ENCODE peak calls at places on chromosome 2, in ten cellular contexts. Z is stimulated activated CD4-positive, alpha-beta T cell treated with anti-CD3 and anti-CD28 coated beads, Interleukin-4, amount 100 ng/mL, for 48 hours; Y is erythroblast; F is NCI-H748 treated with DMSO at 0.1 percent for 48 hours; S is activated CD4-positive, alpha-beta T cell treated with anti-CD3 and anti-CD28 coated beads, Interleukin-2, amount 50 U/mL, for 24 hours; R is iris pigment epithelial cell; C is tibial artery; K is PC-3; T is lower lobe of right lung; L is ovary. P is an unnamed sample.

GRCh38 chr2:45045706-45046105 is 36.5 kb upstream of the SIX2 start:
- DNase-seq in Z (no peak), Y (no peak), F (no peak), S (no peak), R (peak), C (no peak), K (no peak), T (no peak), L (no peak), P (no peak)

GRCh38 chr2:6823111-6823510 is 42.6 kb downstream of the CMPK2 start:
- DNase-seq in Z (no peak), Y (no peak), F (no peak), S (no peak), R (peak), C (no peak), K (no peak), T (no peak), L (no peak), P (no peak)

GRCh38 chr2:8790739-8791162 is 46.7 kb downstream of the KIDINS220 start:
- DNase-seq in Z (no peak), Y (no peak), F (no peak), S (no peak), R (no peak), C (no peak), K (no peak), T (no peak), L (no peak), P (no peak)

GRCh38 chr2:160363961-160364733 is 129.5 kb downstream of the RBMS1 start:
- DNase-seq in Z (no peak), Y (peak), F (no peak), S (no peak), R (no peak), C (no peak), K (peak), T (no peak), L (no peak), P (no peak)

GRCh38 chr2:239152239-239152915 is 248.4 kb downstream of the HDAC4 start:
- DNase-seq in Z (no peak), Y (no peak), F (no peak), S (no peak), R (no peak), C (peak), K (no peak), T (peak), L (peak), P (no peak)

GRCh38 chr2:10289891-10290290 is 12.8 kb upstream of the HPCAL1 start:
- DNase-seq in Z (no peak), Y (no peak), F (no peak), S (no peak), R (peak), C (no peak), K (peak), T (no peak), L (no peak), P (no peak)

GRCh38 chr2:233756429-233757081 is 3.5 kb upstream of the UGT1A1 start:
- DNase-seq in Z (no peak), Y (no peak), F (no peak), S (no peak), R (no peak), C (no peak), K (no peak), T (no peak), L (no peak), P (no peak)

GRCh38 chr2:226524381-226524843 is 275.2 kb downstream of the IRS1 start:
- DNase-seq in Z (no peak), Y (no peak), F (no peak), S (no peak), R (peak), C (no peak), K (no peak), T (no peak), L (no peak), P (no peak)

GRCh38 chr2:45841752-45842407 is 190.4 kb downstream of the PRKCE start:
- DNase-seq in Z (no peak), Y (no peak), F (no peak), S (no peak), R (no peak), C (no peak), K (no peak), T (no peak), L (no peak), P (no peak)

GRCh38 chr2:224983719-224984388 is 58.4 kb downstream of the DOCK10 start:
- DNase-seq in Z (no peak), Y (no peak), F (peak), S (no peak), R (no peak), C (peak), K (no peak), T (no peak), L (no peak), P (peak)

GRCh38 chr2:40348665-40349064 is 103.2 kb downstream of the SLC8A1 start:
- DNase-seq in Z (no peak), Y (no peak), F (no peak), S (no peak), R (peak), C (no peak), K (no peak), T (no peak), L (no peak), P (no peak)

GRCh38 chr2:226031078-226031937 is 631.8 kb downstream of the NYAP2 start:
- DNase-seq in Z (peak), Y (no peak), F (peak), S (peak), R (peak), C (peak), K (peak), T (peak), L (peak), P (peak)

GRCh38 chr2:119485336-119486110 is 38.8 kb downstream of the SCTR start:
- DNase-seq in Z (no peak), Y (no peak), F (no peak), S (no peak), R (no peak), C (no peak), K (no peak), T (no peak), L (no peak), P (no peak)

GRCh38 chr2:207546822-207547221 is 17.1 kb downstream of the CREB1 start:
- DNase-seq in Z (no peak), Y (no peak), F (no peak), S (no peak), R (peak), C (no peak), K (no peak), T (no peak), L (no peak), P (no peak)

GRCh38 chr2:128594273-128594910 is 275.7 kb upstream of the HS6ST1 start:
- DNase-seq in Z (no peak), Y (no peak), F (no peak), S (no peak), R (no peak), C (no peak), K (no peak), T (no peak), L (peak), P (no peak)

GRCh38 chr2:226943862-226944610 is 108.2 kb downstream of the RHBDD1 start:
- DNase-seq in Z (no peak), Y (no peak), F (no peak), S (no peak), R (no peak), C (no peak), K (no peak), T (no peak), L (no peak), P (no peak)